ENCODE peak calls at places on chromosomes 12 and 14, in four cellular contexts. R, T, H and J are unnamed samples.

GRCh38 chr14:21557084-21557901 is 22.6 kb downstream of the OR10G3 start:
- DNase-seq in R (peak; percentile 77), H (peak; percentile 100), T (peak; percentile 77), J (peak; percentile 78)

GRCh38 chr12:32918890-32919791 is 22.6 kb upstream of the PKP2 start:
- DNase-seq in T (peak; percentile 28), R (peak; percentile 63), H (peak; percentile 76), J (no peak)

GRCh38 chr14:100864960-100865681 is 38.4 kb downstream of the RTL1 start:
- DNase-seq in T (no peak), H (no peak), R (no peak), J (no peak)

GRCh38 chr12:55929306-55929791 is 1.6 kb upstream of the DGKA start:
- DNase-seq in T (no peak), R (no peak), H (no peak), J (peak; percentile 66)

GRCh38 chr12:95721320-95721719 is 69.2 kb downstream of the NTN4 start:
- DNase-seq in T (no peak), R (no peak), H (peak; percentile 64), J (no peak)

GRCh38 chr12:109550310-109550680 is 23.0 kb downstream of the MMAB start:
- DNase-seq in H (no peak), R (no peak), T (no peak), J (no peak)

GRCh38 chr14:55221186-55221585 is 29.8 kb upstream of the DLGAP5 start:
- DNase-seq in H (no peak), T (no peak), R (peak; percentile 47), J (no peak)

GRCh38 chr14:98945611-98946570 is 326.1 kb downstream of the BCL11B start:
- DNase-seq in H (no peak), T (no peak), R (no peak), J (no peak)

GRCh38 chr14:95156153-95156764 is 1.1 kb downstream of the DICER1 start:
- DNase-seq in H (no peak), T (no peak), R (no peak), J (no peak)

GRCh38 chr12:57889541-57889989 is 43.0 kb upstream of the CTDSP2 start:
- DNase-seq in R (no peak), T (peak; percentile 79), H (no peak), J (peak; percentile 69)

GRCh38 chr14:54440037-54440436 is 1.1 kb downstream of the CNIH1 start:
- DNase-seq in R (no peak), T (no peak), H (no peak), J (no peak)

GRCh38 chr14:91830777-91831176 is 36.6 kb downstream of the TC2N start:
- DNase-seq in T (no peak), R (no peak), H (peak; percentile 85), J (peak; percentile 49)

GRCh38 chr12:100141666-100141997 is 1.0 kb downstream of the BLTP3B start:
- DNase-seq in R (peak; percentile 72), T (no peak), H (no peak), J (no peak)

GRCh38 chr14:93096923-93097322 is 18.8 kb downstream of the ITPK1 start:
- DNase-seq in R (no peak), T (no peak), H (no peak), J (no peak)

GRCh38 chr14:101774006-101774755 is 12.7 kb downstream of the PPP2R5C start:
- DNase-seq in T (no peak), H (no peak), R (no peak), J (no peak)

GRCh38 chr14:104741803-104742251 is 11.1 kb upstream of the SIVA1 start:
- DNase-seq in T (no peak), H (no peak), R (no peak), J (no peak)

GRCh38 chr14:42563313-42563712 is 956.6 kb downstream of the LRFN5 start:
- DNase-seq in T (no peak), H (no peak), R (no peak), J (no peak)

GRCh38 chr14:33959692-33960151 is 8.8 kb upstream of the EGLN3 start:
- DNase-seq in H (peak; percentile 66), T (no peak), R (no peak), J (no peak)

GRCh38 chr12:103930787-103931536 is 752 bp downstream of the HSP90B1 start:
- DNase-seq in H (peak; percentile 37), R (no peak), T (peak; percentile 65), J (peak; percentile 53)

GRCh38 chr14:92846162-92846897 is 52.2 kb downstream of the GOLGA5 start:
- DNase-seq in R (no peak), H (no peak), T (no peak), J (no peak)

GRCh38 chr12:67681145-67681778 is 32.7 kb downstream of the DYRK2 start:
- DNase-seq in T (no peak), R (no peak), H (no peak), J (no peak)

GRCh38 chr14:23302290-23303225 is at the start of gene PPP1R3E:
- DNase-seq in T (peak; percentile 75), R (peak; percentile 48), H (peak; percentile 76), J (peak; percentile 86)

GRCh38 chr12:69822205-69822860 is 2.7 kb upstream of the MYRFL start:
- DNase-seq in T (no peak), R (no peak), H (no peak), J (no peak)

GRCh38 chr12:70227911-70228310 is 15.3 kb upstream of the CNOT2 start:
- DNase-seq in H (no peak), R (no peak), T (no peak), J (no peak)

GRCh38 chr14:35213869-35214387 is 78.3 kb upstream of the PSMA6 start:
- DNase-seq in R (peak; percentile 72), H (no peak), T (no peak), J (no peak)

GRCh38 chr12:4439736-4440135 is 5.9 kb downstream of the FGF6 start:
- DNase-seq in H (no peak), T (no peak), R (no peak), J (no peak)

GRCh38 chr12:57129311-57130288 is 1.3 kb downstream of the LRP1 start:
- DNase-seq in T (no peak), H (peak; percentile 64), R (no peak), J (no peak)

GRCh38 chr12:39272934-39273770 is 169.8 kb downstream of the KIF21A start:
- DNase-seq in H (peak; percentile 70), R (no peak), T (no peak), J (peak; percentile 6)

GRCh38 chr12:43740511-43741100 is 18.0 kb downstream of the PUS7L start:
- DNase-seq in H (no peak), R (no peak), T (no peak), J (no peak)

GRCh38 chr12:91507754-91508153 is 325.1 kb upstream of the DCN start:
- DNase-seq in R (no peak), T (no peak), H (no peak), J (no peak)

GRCh38 chr14:51482112-51482511 is 169.6 kb upstream of the FRMD6 start:
- DNase-seq in R (no peak), H (no peak), T (no peak), J (no peak)

GRCh38 chr12:17348311-17348710 is 741.7 kb downstream of the RERGL start:
- DNase-seq in H (no peak), R (no peak), T (no peak), J (no peak)

GRCh38 chr12:131415781-131416180 is 295.1 kb upstream of the SFSWAP start:
- DNase-seq in T (no peak), R (no peak), H (peak; percentile 60), J (no peak)